ENCODE peak calls at places on chromosomes 7 and 10, in ten cellular contexts. V is right cardiac atrium, O is psoas muscle, B is H9, E is pancreas, C is neuronal stem cell, Z is neural progenitor cell, H is fibroblast of lung, M is DND-41, S is mucosa of descending colon. R is an unnamed sample. For H3K9me3, the result is how much of the 10 kb centered on the place peaks cover.

GRCh38 chr7:17274551-17275245 is 23.8 kb upstream of the AHR start:
- DNase-seq in V (no peak), O (no peak), S (no peak), Z (no peak), B (no peak), E (no peak), C (no peak), H (peak), M (peak), R (no peak)

GRCh38 chr10:4532467-4532866 is 293.5 kb upstream of the AKR1E2 start:
- DNase-seq in Z (no peak), C (no peak), B (no peak), S (no peak), V (no peak), O (no peak), M (no peak), E (no peak), H (peak), R (no peak)

GRCh38 chr10:480928-481551 is 208.4 kb downstream of the DIP2C start:
- DNase-seq in S (no peak), O (no peak), V (peak), E (peak), B (peak), H (no peak), C (no peak), Z (no peak), M (no peak), R (no peak)

GRCh38 chr7:2623698-2624014 is 8.1 kb upstream of the TTYH3 start:
- DNase-seq in H (no peak), B (no peak), E (no peak), O (no peak), C (no peak), M (no peak), V (peak), S (no peak), Z (no peak), R (no peak)

GRCh38 chr10:57983226-57983870 is 284.3 kb downstream of the IPMK start:
- DNase-seq in O (no peak), S (no peak), B (no peak), H (peak), E (no peak), V (no peak), Z (no peak), M (no peak), C (no peak), R (no peak)

GRCh38 chr7:76071316-76072242 is 23.7 kb downstream of the MDH2 start:
- DNase-seq in B (peak), M (no peak), V (peak), C (no peak), O (no peak), S (no peak), H (no peak), E (no peak), Z (peak), R (peak)

GRCh38 chr7:159108491-159108890 is 36.2 kb downstream of the VIPR2 start:
- DNase-seq in S (no peak), Z (no peak), E (no peak), V (no peak), M (no peak), C (no peak), B (no peak), H (no peak), O (peak), R (no peak)

GRCh38 chr7:89966100-89966499 is 188.2 kb upstream of the STEAP1 start:
- DNase-seq in H (no peak), O (no peak), M (no peak), Z (no peak), E (no peak), V (no peak), S (no peak), B (no peak), C (no peak), R (no peak)

GRCh38 chr7:123569352-123569999 is 11.9 kb upstream of the NDUFA5 start:
- DNase-seq in H (no peak), Z (no peak), V (no peak), M (no peak), O (no peak), E (no peak), S (no peak), B (no peak), C (no peak), R (no peak)

GRCh38 chr7:132806834-132807233 is 230.6 kb upstream of the PLXNA4 start:
- DNase-seq in C (no peak), E (no peak), M (no peak), V (no peak), B (no peak), Z (no peak), H (no peak), S (no peak), O (no peak), R (no peak)

GRCh38 chr7:78218051-78218450 is 419.5 kb downstream of the PHTF2 start:
- DNase-seq in S (no peak), E (no peak), Z (no peak), H (peak), O (no peak), B (no peak), M (no peak), C (no peak), V (no peak), R (no peak)

GRCh38 chr10:132423966-132424847 is 27.2 kb downstream of the PWWP2B start:
- DNase-seq in B (no peak), V (no peak), O (no peak), M (no peak), Z (no peak), C (no peak), H (no peak), E (no peak), S (peak), R (no peak)

GRCh38 chr7:100352984-100353684 is 4.8 kb upstream of the PILRB start:
- DNase-seq in V (no peak), S (no peak), H (no peak), E (no peak), Z (no peak), C (no peak), B (peak), M (no peak), O (no peak), R (no peak)

GRCh38 chr10:66929375-66929774 is 3.5 kb downstream of the LRRTM3 start:
- DNase-seq in M (no peak), H (no peak), C (no peak), S (no peak), V (no peak), E (no peak), O (no peak), Z (no peak), B (no peak), R (no peak)

GRCh38 chr10:123380491-123381085 is 226.4 kb downstream of the BUB3 start:
- DNase-seq in S (no peak), M (no peak), E (no peak), B (no peak), H (peak), C (no peak), O (no peak), Z (peak), V (no peak), R (no peak)

GRCh38 chr7:41940760-41941343 is 238.0 kb upstream of the INHBA start:
- DNase-seq in Z (peak), V (peak), O (peak), H (peak), B (peak), C (peak), M (peak), S (no peak), E (peak), R (peak)

GRCh38 chr7:65216469-65216868 is 157.2 kb upstream of the ZNF92 start:
- DNase-seq in O (no peak), V (peak), M (peak), H (peak), C (peak), B (peak), E (peak), Z (peak), S (peak), R (no peak)

GRCh38 chr7:95686109-95686508 is 86.2 kb upstream of the DYNC1I1 start:
- DNase-seq in S (no peak), E (peak), O (peak), C (peak), B (peak), V (peak), H (peak), Z (peak), M (peak), R (peak)

GRCh38 chr7:44348300-44348699 is 22.9 kb upstream of the CAMK2B start:
- DNase-seq in C (no peak), V (no peak), E (no peak), S (no peak), O (no peak), M (peak), H (no peak), B (peak), Z (peak), R (no peak)

GRCh38 chr7:129896568-129897382 is 56.0 kb downstream of the UBE2H start:
- DNase-seq in S (no peak), V (no peak), C (no peak), B (no peak), M (no peak), H (peak), Z (no peak), E (no peak), O (no peak), R (no peak)

GRCh38 chr7:142890838-142891485 is 5.4 kb upstream of the TRPV6 start:
- DNase-seq in S (no peak), M (no peak), B (peak), H (no peak), C (no peak), O (no peak), Z (no peak), V (no peak), E (no peak), R (no peak)

GRCh38 chr7:46557295-46557711 is 636.2 kb upstream of the IGFBP3 start:
- DNase-seq in Z (no peak), C (no peak), V (no peak), E (no peak), M (no peak), B (no peak), S (no peak), H (peak), O (no peak), R (no peak)

GRCh38 chr7:155373359-155374273 is 75.9 kb downstream of the INSIG1 start:
- DNase-seq in Z (peak), V (no peak), C (no peak), B (peak), E (no peak), O (no peak), H (no peak), S (no peak), M (no peak), R (no peak)

GRCh38 chr10:47370015-47370767 is 13.9 kb downstream of the ZNF488 start:
- DNase-seq in V (no peak), S (no peak), Z (no peak), O (no peak), B (peak), C (no peak), E (no peak), H (no peak), M (no peak), R (no peak)

GRCh38 chr7:151795168-151795754 is 81.7 kb downstream of the PRKAG2 start:
- DNase-seq in C (no peak), B (no peak), H (no peak), V (peak), E (no peak), S (no peak), O (no peak), M (no peak), Z (no peak), R (peak)

GRCh38 chr7:95758187-95758586 is 14.2 kb upstream of the DYNC1I1 start:
- DNase-seq in Z (peak), M (no peak), S (no peak), C (no peak), V (no peak), E (no peak), B (no peak), H (no peak), O (no peak), R (no peak)

GRCh38 chr10:11959966-11960365 is 82.6 kb downstream of the UPF2 start:
- DNase-seq in V (no peak), Z (no peak), O (no peak), E (no peak), M (no peak), H (no peak), C (no peak), S (no peak), B (no peak), R (no peak)

GRCh38 chr7:156180451-156181229 is 368.4 kb upstream of the SHH start:
- DNase-seq in V (no peak), Z (no peak), H (no peak), M (no peak), O (no peak), S (no peak), B (no peak), C (no peak), E (no peak), R (no peak)

GRCh38 chr10:94546616-94547175 is 1.1 kb downstream of the HELLS start:
- DNase-seq in H (peak), O (no peak), C (no peak), E (no peak), M (no peak), V (no peak), B (no peak), Z (no peak), S (no peak), R (no peak)

GRCh38 chr7:43318188-43318587 is 205.7 kb downstream of the HECW1 start:
- DNase-seq in Z (no peak), B (no peak), V (no peak), C (no peak), S (no peak), M (no peak), E (no peak), O (no peak), H (no peak), R (no peak)

GRCh38 chr10:88118769-88119559 is 255.5 kb downstream of the PTEN start:
- DNase-seq in H (no peak), B (no peak), S (no peak), Z (no peak), M (no peak), V (no peak), C (no peak), E (no peak), O (no peak), R (no peak)

GRCh38 chr7:157547611-157548010 is 210.8 kb downstream of the DNAJB6 start:
- DNase-seq in B (no peak), M (no peak), Z (no peak), V (no peak), C (no peak), O (no peak), E (no peak), S (no peak), H (no peak), R (no peak)

GRCh38 chr7:157548691-157549265 is 212.0 kb downstream of the DNAJB6 start:
- DNase-seq in E (no peak), V (no peak), M (no peak), B (no peak), S (no peak), C (no peak), Z (no peak), O (no peak), H (no peak), R (no peak)

GRCh38 chr7:157550300-157551275 is 213.8 kb downstream of the DNAJB6 start:
- DNase-seq in S (no peak), H (no peak), C (no peak), M (no peak), B (no peak), V (no peak), O (no peak), Z (no peak), E (no peak), R (no peak)

GRCh38 chr7:157551325-157552070 is 214.7 kb downstream of the DNAJB6 start:
- DNase-seq in O (no peak), B (no peak), S (no peak), C (no peak), M (no peak), Z (no peak), H (no peak), E (no peak), V (no peak), R (no peak)

DNA sequence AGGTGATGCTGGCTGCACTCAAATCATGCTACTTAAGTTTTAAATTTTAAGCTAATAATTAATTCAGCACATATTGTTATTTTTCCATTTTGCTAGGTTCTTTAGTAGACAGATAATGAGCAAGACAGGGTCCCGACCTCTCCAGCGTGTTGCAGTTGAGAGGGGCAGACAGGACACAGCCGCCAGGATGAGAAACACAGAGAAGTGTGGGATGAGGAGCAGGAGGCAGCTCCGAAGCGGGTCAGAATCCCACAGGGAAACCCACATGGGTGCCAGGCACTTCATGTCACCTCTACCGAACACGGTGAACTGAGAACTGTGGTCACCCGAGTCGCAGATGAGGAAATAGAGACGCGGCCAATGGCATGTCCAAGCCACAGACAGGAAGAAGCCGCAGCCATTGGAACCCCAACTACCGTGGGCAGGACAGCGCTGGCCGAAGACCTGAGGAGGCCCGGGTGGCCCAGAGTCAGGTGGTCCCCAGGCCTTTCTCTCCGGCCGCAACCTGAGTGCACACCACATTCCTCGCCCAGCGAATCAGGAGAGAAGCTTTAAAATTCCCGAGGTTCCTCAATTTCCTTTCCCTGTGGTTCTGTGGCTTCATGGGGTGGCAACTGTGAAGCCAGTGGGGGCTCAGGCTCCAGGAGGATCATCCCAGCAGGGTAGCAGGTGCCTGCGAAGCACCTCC is 213.0 kb downstream of the DNAJB6 start:
- DNase-seq in S (no peak), Z (no peak), V (no peak), C (no peak), B (no peak), M (no peak), H (no peak), O (no peak), E (no peak), R (no peak)
- H3K9me3 ChIP-seq in S (under half), Z (under half), V (under half), C (under half), B (under half), M (under half), H (under half), O (under half), E (under half), R (under half)

DNA sequence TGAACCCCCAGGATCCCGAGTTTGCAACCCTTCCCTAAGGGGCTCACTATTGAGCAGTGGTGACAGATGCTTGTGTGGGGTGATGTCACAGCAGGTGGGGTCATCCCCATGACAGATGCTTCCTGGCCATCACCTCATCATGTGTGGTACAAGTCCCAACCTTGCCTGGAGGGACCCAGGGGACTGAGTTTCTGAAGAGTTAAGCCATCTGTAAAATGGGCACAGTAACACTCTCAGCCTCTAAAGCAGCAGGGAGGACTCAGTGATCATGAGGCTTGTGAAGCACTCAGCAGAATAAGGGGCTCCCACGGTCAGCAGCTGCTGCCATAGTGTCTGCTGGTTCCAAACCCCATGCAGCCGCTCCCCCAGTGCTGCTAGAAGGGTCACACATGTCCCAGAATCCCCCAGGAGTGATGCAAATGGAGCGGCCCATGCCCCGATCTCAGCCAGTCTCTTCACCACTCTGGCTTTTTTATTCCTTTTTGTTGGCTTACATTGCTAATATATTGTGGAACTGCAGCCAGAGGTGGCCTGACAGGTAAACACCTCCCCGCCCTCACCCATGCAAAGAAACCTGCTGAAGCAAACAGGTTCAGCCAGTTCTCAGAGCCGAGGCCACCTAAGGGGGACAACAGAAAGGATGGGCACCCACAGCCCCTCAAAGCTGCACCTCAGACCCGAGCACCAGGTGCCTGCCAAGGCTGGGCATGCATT is 102.1 kb upstream of the PDGFA start:
- DNase-seq in B (no peak), H (no peak), C (no peak), S (peak), E (peak), O (no peak), Z (no peak), M (no peak), V (no peak), R (no peak)
- H3K9me3 ChIP-seq in B (under half), H (under half), C (under half), S (under half), E (under half), O (under half), Z (under half), M (half or more), V (under half), R (under half)

GRCh38 chr7:56639173-56639746 is 493.0 kb downstream of the ZNF479 start:
- DNase-seq in B (no peak), S (no peak), M (no peak), H (no peak), C (no peak), O (no peak), V (no peak), E (no peak), Z (no peak), R (no peak)
- H3K9me3 ChIP-seq in B (half or more), S (half or more), M (half or more), H (under half), C (under half), O (under half), V (under half), E (under half), Z (under half), R (half or more)

GRCh38 chr7:1243964-1244416 is 11.3 kb downstream of the UNCX start:
- DNase-seq in E (no peak), M (no peak), C (no peak), S (no peak), Z (peak), O (peak), V (no peak), B (no peak), H (no peak), R (no peak)
- H3K9me3 ChIP-seq in E (under half), M (under half), C (under half), S (under half), Z (under half), O (under half), V (under half), B (under half), H (under half), R (under half)

GRCh38 chr7:131148708-131149428 is 178.8 kb upstream of the MKLN1 start:
- DNase-seq in S (no peak), M (no peak), V (no peak), C (no peak), O (no peak), B (no peak), E (no peak), H (no peak), Z (no peak), R (no peak)

GRCh38 chr7:131149429-131149774 is 178.3 kb upstream of the MKLN1 start:
- DNase-seq in C (no peak), S (no peak), Z (no peak), B (no peak), E (no peak), H (no peak), O (no peak), V (no peak), M (no peak), R (no peak)

GRCh38 chr7:131149840-131150239 is 177.8 kb upstream of the MKLN1 start:
- DNase-seq in S (no peak), M (no peak), B (no peak), H (no peak), E (no peak), O (no peak), V (no peak), C (no peak), Z (no peak), R (no peak)

GRCh38 chr7:131147604-131148003 is 180.1 kb upstream of the MKLN1 start:
- DNase-seq in H (no peak), M (no peak), S (no peak), V (no peak), E (no peak), B (no peak), Z (no peak), O (no peak), C (no peak), R (no peak)

DNA sequence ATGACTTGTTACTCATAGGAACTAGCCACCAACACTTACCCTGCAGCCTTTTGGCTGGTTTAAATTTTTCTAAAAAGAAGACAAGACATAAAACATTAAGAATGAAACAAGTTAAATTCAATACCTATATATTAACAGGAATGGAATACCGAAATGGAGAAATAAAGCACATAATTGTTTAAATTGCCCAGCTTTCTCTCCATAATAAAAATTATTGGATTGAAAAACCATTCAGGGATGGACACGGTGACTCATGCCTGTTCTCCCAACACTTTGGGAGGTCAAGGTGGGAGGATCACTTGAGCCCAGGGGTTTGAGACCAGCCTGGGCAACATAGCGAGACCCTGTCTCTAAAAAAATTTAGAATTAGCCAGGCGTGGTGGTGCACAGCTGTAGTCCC is 179.4 kb upstream of the MKLN1 start:
- DNase-seq in O (no peak), M (no peak), V (no peak), Z (no peak), C (no peak), E (no peak), S (no peak), H (no peak), B (no peak), R (no peak)
- H3K9me3 ChIP-seq in O (under half), M (under half), V (under half), Z (under half), C (under half), E (under half), S (under half), H (under half), B (under half), R (under half)